ENCODE peak calls at places on chromosome 14, in four cellular contexts. J is K562, O is HCT116, R is HepG2. A is an unnamed sample.

GRCh38 chr14:33569844-33570716 is 380.8 kb downstream of the EGLN3 start:
- DNase-seq in J (no peak), R (no peak), O (no peak), A (no peak)

GRCh38 chr14:72662213-72662612 is 231.7 kb downstream of the DPF3 start:
- DNase-seq in R (no peak), O (no peak), J (no peak), A (no peak)

GRCh38 chr14:78530078-78530477 is 359.9 kb downstream of the NRXN3 start:
- DNase-seq in O (no peak), J (peak; percentile 7), R (no peak), A (no peak)

GRCh38 chr14:39229222-39229543 is 4.5 kb upstream of the MIA2 start:
- DNase-seq in J (no peak), O (no peak), R (no peak), A (no peak)

GRCh38 chr14:96268426-96269358 is 12.7 kb downstream of the BDKRB1 start:
- DNase-seq in R (no peak), J (no peak), O (no peak), A (no peak)

GRCh38 chr14:26636571-26636970 is 38.7 kb upstream of the NOVA1 start:
- DNase-seq in R (no peak), J (no peak), O (no peak), A (no peak)

GRCh38 chr14:75206190-75206589 is 29.8 kb upstream of the TMED10 start:
- DNase-seq in O (no peak), J (no peak), R (no peak), A (no peak)

GRCh38 chr14:33692762-33693161 is 258.1 kb downstream of the EGLN3 start:
- DNase-seq in J (no peak), O (no peak), R (no peak), A (no peak)

GRCh38 chr14:63268746-63269145 is 50.0 kb downstream of the GPHB5 start:
- DNase-seq in O (no peak), J (no peak), R (no peak), A (no peak)

GRCh38 chr14:31945074-31945613 is 132.0 kb upstream of the ARHGAP5 start:
- DNase-seq in O (no peak), R (peak; percentile 60), J (no peak), A (peak; percentile 70)

GRCh38 chr14:96205059-96205993 is 687 bp downstream of the BDKRB2 start:
- DNase-seq in O (no peak), R (no peak), J (no peak), A (no peak)

GRCh38 chr14:90276627-90277367 is 20.4 kb downstream of the PSMC1 start:
- DNase-seq in R (no peak), J (no peak), O (no peak), A (no peak)

GRCh38 chr14:31877333-31877798 is 199.7 kb upstream of the ARHGAP5 start:
- DNase-seq in R (no peak), O (no peak), J (no peak), A (no peak)

GRCh38 chr14:36619853-36620252 is 37.4 kb upstream of the NKX2-8 start:
- DNase-seq in R (no peak), J (no peak), O (no peak), A (no peak)

GRCh38 chr14:98077176-98077575 is 1194.8 kb downstream of the BCL11B start:
- DNase-seq in R (no peak), J (no peak), O (no peak), A (no peak)

GRCh38 chr14:59595071-59595470 is 18.5 kb upstream of the CCDC175 start:
- DNase-seq in R (peak; percentile 5), O (no peak), J (no peak), A (no peak)

GRCh38 chr14:105066285-105067071 is 1.2 kb upstream of the GPR132 start:
- DNase-seq in O (no peak), J (no peak), R (no peak), A (no peak)

GRCh38 chr14:93951798-93952540 is 24.4 kb downstream of the ASB2 start:
- DNase-seq in O (no peak), R (no peak), J (no peak), A (no peak)

GRCh38 chr14:66137076-66137475 is 349.1 kb upstream of the CCDC196 start:
- DNase-seq in O (no peak), J (no peak), R (no peak), A (no peak)

GRCh38 chr14:49463146-49463545 is 123.0 kb downstream of the RPS29 start:
- DNase-seq in J (no peak), R (no peak), O (no peak), A (no peak)

GRCh38 chr14:24382103-24382377 is 14.1 kb downstream of the NFATC4 start:
- DNase-seq in R (no peak), J (no peak), O (no peak), A (no peak)

GRCh38 chr14:28767851-28768548 is 1.4 kb downstream of the FOXG1 start:
- DNase-seq in J (peak; percentile 25), O (no peak), R (no peak), A (no peak)

GRCh38 chr14:89013098-89013504 is 188.7 kb downstream of the TTC8 start:
- DNase-seq in R (peak; percentile 90), J (peak; percentile 73), O (peak; percentile 50), A (no peak)

GRCh38 chr14:92039073-92039719 is 663 bp downstream of the TRIP11 start:
- DNase-seq in O (peak; percentile 49), J (peak; percentile 35), R (peak; percentile 77), A (peak; percentile 65)

GRCh38 chr14:93369393-93370266 is 22.6 kb downstream of the COX8C start:
- DNase-seq in R (no peak), O (no peak), J (no peak), A (no peak)

GRCh38 chr14:105149146-105149781 is 19.3 kb downstream of the JAG2 start:
- DNase-seq in O (no peak), J (no peak), R (no peak), A (no peak)

GRCh38 chr14:89428163-89428523 is 11.1 kb upstream of the FOXN3 start:
- DNase-seq in J (no peak), O (no peak), R (no peak), A (no peak)

DNA sequence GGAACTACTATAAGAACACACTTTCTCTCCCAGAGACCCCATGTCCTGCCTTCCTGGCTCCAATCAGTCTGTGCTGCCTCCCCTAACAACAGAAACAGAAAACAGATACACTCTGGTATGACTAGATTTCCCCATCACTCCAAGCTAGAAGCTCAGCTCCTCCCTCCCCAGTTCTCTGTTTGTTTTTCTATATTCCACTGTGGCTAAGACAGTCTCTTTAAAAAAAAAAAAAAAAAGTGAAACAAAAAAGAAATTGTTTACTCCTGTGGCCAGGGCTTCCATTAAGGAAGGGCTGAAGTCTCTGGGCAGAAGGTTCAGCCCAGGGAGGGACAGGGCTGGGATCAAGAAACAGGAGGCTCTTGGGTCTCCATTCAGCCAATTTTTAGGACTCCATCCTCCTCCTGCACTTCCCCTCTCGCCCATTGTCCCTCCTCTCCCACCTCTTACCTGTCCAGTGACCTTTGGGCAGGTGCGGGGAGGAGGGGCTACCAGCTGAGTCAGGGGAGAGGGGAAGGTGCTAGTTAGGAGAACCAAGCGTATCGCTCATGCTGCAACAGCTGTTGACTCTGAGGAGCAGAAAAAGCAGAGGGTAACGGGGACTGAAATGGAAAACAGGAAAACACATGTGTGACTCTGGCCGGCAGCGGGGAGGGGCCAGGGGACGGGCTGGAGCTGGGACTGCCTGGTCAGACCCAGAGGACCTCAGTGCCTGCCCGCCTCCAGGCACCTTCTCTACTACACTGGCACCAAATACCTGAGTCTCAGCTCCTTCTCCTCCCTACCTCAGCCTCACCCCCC is 4.2 kb upstream of the SLC7A7 start:
- DNase-seq in O (no peak), J (no peak), R (peak; percentile 82), A (no peak)
- TF ChIP-seq ELF1 in O (no peak), J (no peak), R (peak; percentile 25), A (no peak)

GRCh38 chr14:41873379-41874034 is 266.8 kb downstream of the LRFN5 start:
- DNase-seq in R (no peak), O (no peak), J (no peak), A (no peak)
- TF ChIP-seq ELF1 in R (no peak), O (no peak), J (no peak), A (no peak)

GRCh38 chr14:76715927-76716200 is 45.4 kb upstream of the VASH1 start:
- DNase-seq in O (no peak), R (no peak), J (no peak), A (no peak)
- TF ChIP-seq ELF1 in O (no peak), R (no peak), J (no peak), A (no peak)

GRCh38 chr14:103207038-103207403 is 83.8 kb downstream of the TNFAIP2 start:
- DNase-seq in O (no peak), R (no peak), J (peak; percentile 67), A (peak; percentile 70)
- TF ChIP-seq ELF1 in O (no peak), R (no peak), J (no peak), A (no peak)